ENCODE peak calls at places on chromosomes 7 and 10, in ten cellular contexts. One of them, this sample, is unnamed.

GRCh38 chr7:131845573-131846337 is 289.3 kb upstream of the PODXL start:
- DNase-seq in psoas muscle: no peak
- DNase-seq in IMR-90: no peak
- DNase-seq in mammary epithelial cell: no peak
- DNase-seq in brain microvascular endothelial cell: no peak
- DNase-seq in upper lobe of right lung: no peak
- DNase-seq in GM23338: no peak
- DNase-seq in prostate gland: no peak
- DNase-seq in RWPE1: no peak
- DNase-seq in SK-N-MC: no peak
- DNase-seq in this sample: no peak

GRCh38 chr10:104657458-104657857 is 16.4 kb downstream of the SORCS3 start:
- DNase-seq in psoas muscle: no peak
- DNase-seq in IMR-90: no peak
- DNase-seq in mammary epithelial cell: no peak
- DNase-seq in brain microvascular endothelial cell: no peak
- DNase-seq in upper lobe of right lung: no peak
- DNase-seq in GM23338: no peak
- DNase-seq in prostate gland: no peak
- DNase-seq in RWPE1: no peak
- DNase-seq in SK-N-MC: no peak
- DNase-seq in this sample: no peak

GRCh38 chr7:20327047-20327446 is 3.7 kb upstream of the ITGB8 start:
- DNase-seq in psoas muscle: no peak
- DNase-seq in IMR-90: peak
- DNase-seq in mammary epithelial cell: peak
- DNase-seq in brain microvascular endothelial cell: peak
- DNase-seq in upper lobe of right lung: no peak
- DNase-seq in GM23338: no peak
- DNase-seq in prostate gland: no peak
- DNase-seq in RWPE1: no peak
- DNase-seq in SK-N-MC: no peak
- DNase-seq in this sample: no peak

GRCh38 chr7:2247141-2247985 is 5.3 kb downstream of the NUDT1 start:
- DNase-seq in psoas muscle: no peak
- DNase-seq in IMR-90: no peak
- DNase-seq in mammary epithelial cell: no peak
- DNase-seq in brain microvascular endothelial cell: no peak
- DNase-seq in upper lobe of right lung: no peak
- DNase-seq in GM23338: peak
- DNase-seq in prostate gland: no peak
- DNase-seq in RWPE1: no peak
- DNase-seq in SK-N-MC: no peak
- DNase-seq in this sample: no peak

GRCh38 chr10:73424478-73424877 is 8.9 kb downstream of the MSS51 start:
- DNase-seq in psoas muscle: no peak
- DNase-seq in IMR-90: no peak
- DNase-seq in mammary epithelial cell: no peak
- DNase-seq in brain microvascular endothelial cell: no peak
- DNase-seq in upper lobe of right lung: no peak
- DNase-seq in GM23338: no peak
- DNase-seq in prostate gland: no peak
- DNase-seq in RWPE1: no peak
- DNase-seq in SK-N-MC: no peak
- DNase-seq in this sample: no peak

GRCh38 chr10:116151076-116151475 is 121.9 kb downstream of the GFRA1 start:
- DNase-seq in psoas muscle: no peak
- DNase-seq in IMR-90: no peak
- DNase-seq in mammary epithelial cell: no peak
- DNase-seq in brain microvascular endothelial cell: no peak
- DNase-seq in upper lobe of right lung: no peak
- DNase-seq in GM23338: no peak
- DNase-seq in prostate gland: no peak
- DNase-seq in RWPE1: no peak
- DNase-seq in SK-N-MC: no peak
- DNase-seq in this sample: no peak

GRCh38 chr7:158458096-158458495 is 129.5 kb downstream of the PTPRN2 start:
- DNase-seq in psoas muscle: no peak
- DNase-seq in IMR-90: no peak
- DNase-seq in mammary epithelial cell: no peak
- DNase-seq in brain microvascular endothelial cell: no peak
- DNase-seq in upper lobe of right lung: no peak
- DNase-seq in GM23338: no peak
- DNase-seq in prostate gland: no peak
- DNase-seq in RWPE1: no peak
- DNase-seq in SK-N-MC: no peak
- DNase-seq in this sample: no peak

GRCh38 chr10:33084388-33084896 is 126.4 kb upstream of the ITGB1 start:
- DNase-seq in psoas muscle: no peak
- DNase-seq in IMR-90: no peak
- DNase-seq in mammary epithelial cell: no peak
- DNase-seq in brain microvascular endothelial cell: no peak
- DNase-seq in upper lobe of right lung: no peak
- DNase-seq in GM23338: no peak
- DNase-seq in prostate gland: no peak
- DNase-seq in RWPE1: no peak
- DNase-seq in SK-N-MC: no peak
- DNase-seq in this sample: no peak

DNA sequence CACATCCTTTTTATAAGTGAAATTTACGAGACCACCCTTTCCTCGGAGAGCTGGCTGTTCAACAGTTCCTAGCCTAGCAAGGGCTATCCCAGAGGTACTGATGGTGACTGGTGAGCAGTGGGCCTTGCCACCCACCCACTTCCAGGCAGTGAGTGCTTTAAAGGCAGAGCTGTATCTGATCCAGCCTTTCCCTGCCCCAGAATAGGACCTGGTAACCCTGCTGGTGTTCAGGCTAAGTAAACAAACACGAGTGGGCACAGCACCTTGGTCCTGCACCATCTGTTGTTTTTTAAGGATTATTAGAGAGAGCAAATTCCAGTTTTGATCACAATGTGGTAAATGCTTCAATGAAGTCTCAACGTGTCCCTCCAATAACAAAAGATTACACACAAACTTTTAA is 75.7 kb downstream of the COBL start:
- DNase-seq in psoas muscle: no peak
- DNase-seq in IMR-90: no peak
- DNase-seq in mammary epithelial cell: no peak
- DNase-seq in brain microvascular endothelial cell: no peak
- DNase-seq in upper lobe of right lung: no peak
- DNase-seq in GM23338: no peak
- DNase-seq in prostate gland: no peak
- DNase-seq in RWPE1: no peak
- DNase-seq in SK-N-MC: no peak
- DNase-seq in this sample: no peak
- H3K27ac ChIP-seq in psoas muscle: no peak
- H3K27ac ChIP-seq in IMR-90: no peak
- H3K27ac ChIP-seq in mammary epithelial cell: no peak
- H3K27ac ChIP-seq in brain microvascular endothelial cell: no peak
- H3K27ac ChIP-seq in upper lobe of right lung: no peak
- H3K27ac ChIP-seq in GM23338: no peak
- H3K27ac ChIP-seq in prostate gland: no peak
- H3K27ac ChIP-seq in RWPE1: no peak
- H3K27ac ChIP-seq in SK-N-MC: no peak
- H3K27ac ChIP-seq in this sample: no peak

GRCh38 chr10:122230222-122230621 is 40.9 kb upstream of the BTBD16 start:
- DNase-seq in psoas muscle: no peak
- DNase-seq in IMR-90: no peak
- DNase-seq in mammary epithelial cell: no peak
- DNase-seq in brain microvascular endothelial cell: no peak
- DNase-seq in upper lobe of right lung: no peak
- DNase-seq in GM23338: no peak
- DNase-seq in prostate gland: no peak
- DNase-seq in RWPE1: no peak
- DNase-seq in SK-N-MC: no peak
- DNase-seq in this sample: no peak

GRCh38 chr10:122234416-122234815 is 36.7 kb upstream of the BTBD16 start:
- DNase-seq in psoas muscle: no peak
- DNase-seq in IMR-90: peak
- DNase-seq in mammary epithelial cell: no peak
- DNase-seq in brain microvascular endothelial cell: no peak
- DNase-seq in upper lobe of right lung: no peak
- DNase-seq in GM23338: no peak
- DNase-seq in prostate gland: no peak
- DNase-seq in RWPE1: no peak
- DNase-seq in SK-N-MC: no peak
- DNase-seq in this sample: no peak

GRCh38 chr10:122233857-122234348 is 37.2 kb upstream of the BTBD16 start:
- DNase-seq in psoas muscle: peak
- DNase-seq in IMR-90: no peak
- DNase-seq in mammary epithelial cell: no peak
- DNase-seq in brain microvascular endothelial cell: no peak
- DNase-seq in upper lobe of right lung: no peak
- DNase-seq in GM23338: no peak
- DNase-seq in prostate gland: no peak
- DNase-seq in RWPE1: no peak
- DNase-seq in SK-N-MC: no peak
- DNase-seq in this sample: no peak

GRCh38 chr10:122229678-122230077 is 41.4 kb upstream of the BTBD16 start:
- DNase-seq in psoas muscle: no peak
- DNase-seq in IMR-90: no peak
- DNase-seq in mammary epithelial cell: no peak
- DNase-seq in brain microvascular endothelial cell: no peak
- DNase-seq in upper lobe of right lung: no peak
- DNase-seq in GM23338: no peak
- DNase-seq in prostate gland: no peak
- DNase-seq in RWPE1: no peak
- DNase-seq in SK-N-MC: no peak
- DNase-seq in this sample: no peak

DNA sequence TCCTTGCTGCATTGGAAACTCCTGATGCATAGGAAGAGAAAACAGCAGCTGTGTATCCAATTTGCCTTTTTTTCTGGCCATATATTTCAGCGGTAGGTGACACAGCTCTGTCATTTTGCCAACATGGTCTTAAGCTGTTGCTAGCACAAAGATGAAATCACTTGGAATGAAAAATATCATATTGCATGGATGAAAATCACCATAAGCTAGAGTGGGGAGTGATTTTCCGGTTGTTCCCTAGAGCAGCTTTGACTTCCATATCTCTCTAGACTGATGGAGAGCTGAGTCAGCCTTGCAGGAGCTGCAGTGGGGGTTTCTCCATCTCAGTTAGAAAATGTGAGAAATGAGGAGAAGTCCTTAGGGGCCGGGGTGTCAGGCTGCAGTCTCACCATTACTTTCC is 38.3 kb upstream of the BTBD16 start:
- DNase-seq in psoas muscle: no peak
- DNase-seq in IMR-90: peak
- DNase-seq in mammary epithelial cell: no peak
- DNase-seq in brain microvascular endothelial cell: peak
- DNase-seq in upper lobe of right lung: no peak
- DNase-seq in GM23338: no peak
- DNase-seq in prostate gland: no peak
- DNase-seq in RWPE1: no peak
- DNase-seq in SK-N-MC: no peak
- DNase-seq in this sample: no peak
- H3K27ac ChIP-seq in psoas muscle: peak
- H3K27ac ChIP-seq in IMR-90: peak
- H3K27ac ChIP-seq in mammary epithelial cell: no peak
- H3K27ac ChIP-seq in brain microvascular endothelial cell: no peak
- H3K27ac ChIP-seq in upper lobe of right lung: no peak
- H3K27ac ChIP-seq in GM23338: no peak
- H3K27ac ChIP-seq in prostate gland: no peak
- H3K27ac ChIP-seq in RWPE1: no peak
- H3K27ac ChIP-seq in SK-N-MC: no peak
- H3K27ac ChIP-seq in this sample: no peak

GRCh38 chr10:132615346-132616169 is 78.0 kb downstream of the INPP5A start:
- DNase-seq in psoas muscle: no peak
- DNase-seq in IMR-90: no peak
- DNase-seq in mammary epithelial cell: no peak
- DNase-seq in brain microvascular endothelial cell: no peak
- DNase-seq in upper lobe of right lung: peak
- DNase-seq in GM23338: no peak
- DNase-seq in prostate gland: no peak
- DNase-seq in RWPE1: no peak
- DNase-seq in SK-N-MC: no peak
- DNase-seq in this sample: no peak
- H3K27ac ChIP-seq in psoas muscle: no peak
- H3K27ac ChIP-seq in IMR-90: no peak
- H3K27ac ChIP-seq in mammary epithelial cell: no peak
- H3K27ac ChIP-seq in brain microvascular endothelial cell: no peak
- H3K27ac ChIP-seq in upper lobe of right lung: no peak
- H3K27ac ChIP-seq in GM23338: no peak
- H3K27ac ChIP-seq in prostate gland: no peak
- H3K27ac ChIP-seq in RWPE1: no peak
- H3K27ac ChIP-seq in SK-N-MC: no peak
- H3K27ac ChIP-seq in this sample: no peak

GRCh38 chr7:100189061-100189460 is 11.3 kb downstream of the STAG3 start:
- DNase-seq in psoas muscle: no peak
- DNase-seq in IMR-90: no peak
- DNase-seq in mammary epithelial cell: no peak
- DNase-seq in brain microvascular endothelial cell: no peak
- DNase-seq in upper lobe of right lung: no peak
- DNase-seq in GM23338: no peak
- DNase-seq in prostate gland: no peak
- DNase-seq in RWPE1: no peak
- DNase-seq in SK-N-MC: no peak
- DNase-seq in this sample: no peak

GRCh38 chr7:100192951-100193350 is 15.2 kb downstream of the STAG3 start:
- DNase-seq in psoas muscle: no peak
- DNase-seq in IMR-90: no peak
- DNase-seq in mammary epithelial cell: no peak
- DNase-seq in brain microvascular endothelial cell: no peak
- DNase-seq in upper lobe of right lung: no peak
- DNase-seq in GM23338: no peak
- DNase-seq in prostate gland: no peak
- DNase-seq in RWPE1: no peak
- DNase-seq in SK-N-MC: no peak
- DNase-seq in this sample: no peak

GRCh38 chr7:100190059-100190711 is 12.5 kb downstream of the STAG3 start:
- DNase-seq in psoas muscle: no peak
- DNase-seq in IMR-90: peak
- DNase-seq in mammary epithelial cell: peak
- DNase-seq in brain microvascular endothelial cell: peak
- DNase-seq in upper lobe of right lung: no peak
- DNase-seq in GM23338: peak
- DNase-seq in prostate gland: no peak
- DNase-seq in RWPE1: no peak
- DNase-seq in SK-N-MC: no peak
- DNase-seq in this sample: no peak

GRCh38 chr7:100195222-100195621 is 17.5 kb downstream of the STAG3 start:
- DNase-seq in psoas muscle: no peak
- DNase-seq in IMR-90: no peak
- DNase-seq in mammary epithelial cell: no peak
- DNase-seq in brain microvascular endothelial cell: no peak
- DNase-seq in upper lobe of right lung: no peak
- DNase-seq in GM23338: no peak
- DNase-seq in prostate gland: no peak
- DNase-seq in RWPE1: no peak
- DNase-seq in SK-N-MC: no peak
- DNase-seq in this sample: no peak

DNA sequence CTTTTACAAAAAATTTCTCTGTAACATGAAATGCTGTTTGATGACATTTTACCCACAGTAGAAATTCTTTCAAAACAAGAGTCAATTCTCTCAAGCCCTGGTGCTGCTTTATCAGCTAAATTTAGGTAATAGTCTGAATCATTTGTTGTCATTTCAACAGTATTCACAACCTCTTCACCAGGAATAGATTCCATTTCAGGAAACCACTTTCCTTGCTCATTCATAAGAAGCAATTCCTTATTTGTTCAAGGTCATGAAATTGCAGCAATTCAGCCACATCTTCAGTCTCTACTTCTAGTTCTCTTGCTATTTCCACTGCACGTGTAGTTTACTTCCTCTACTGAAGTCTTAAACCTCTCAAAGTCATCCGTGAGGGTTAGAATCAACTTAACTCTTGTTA is 14.1 kb downstream of the STAG3 start:
- DNase-seq in psoas muscle: no peak
- DNase-seq in IMR-90: peak
- DNase-seq in mammary epithelial cell: no peak
- DNase-seq in brain microvascular endothelial cell: peak
- DNase-seq in upper lobe of right lung: no peak
- DNase-seq in GM23338: no peak
- DNase-seq in prostate gland: no peak
- DNase-seq in RWPE1: no peak
- DNase-seq in SK-N-MC: no peak
- DNase-seq in this sample: no peak
- H3K27ac ChIP-seq in psoas muscle: no peak
- H3K27ac ChIP-seq in IMR-90: no peak
- H3K27ac ChIP-seq in mammary epithelial cell: no peak
- H3K27ac ChIP-seq in brain microvascular endothelial cell: no peak
- H3K27ac ChIP-seq in upper lobe of right lung: no peak
- H3K27ac ChIP-seq in GM23338: no peak
- H3K27ac ChIP-seq in prostate gland: no peak
- H3K27ac ChIP-seq in RWPE1: no peak
- H3K27ac ChIP-seq in SK-N-MC: no peak
- H3K27ac ChIP-seq in this sample: no peak